ENCODE peak calls at places on chromosome 13, in eight cellular contexts. One of them, this sample, is unnamed.

GRCh38 chr13:33496336-33496735 is 210.8 kb upstream of the STARD13 start:
- DNase-seq in activated B cell treated with CpG ODN at 0.5 μM for 24 hours: no peak
- DNase-seq in A172: no peak
- DNase-seq in renal cortical epithelial cell: no peak
- DNase-seq in hepatocyte: no peak
- DNase-seq in COR-L47: no peak
- DNase-seq in neuronal stem cell: no peak
- DNase-seq in activated CD4-positive, alpha-beta T cell treated with anti-CD3 and anti-CD28 coated beads, Interleukin-2, amount 50 U/mL, for 1 hour: no peak
- DNase-seq in this sample: no peak

GRCh38 chr13:44402902-44403719 is 29.5 kb downstream of the SERP2 start:
- DNase-seq in activated B cell treated with CpG ODN at 0.5 μM for 24 hours: no peak
- DNase-seq in A172: no peak
- DNase-seq in renal cortical epithelial cell: no peak
- DNase-seq in hepatocyte: no peak
- DNase-seq in COR-L47: no peak
- DNase-seq in neuronal stem cell: no peak
- DNase-seq in activated CD4-positive, alpha-beta T cell treated with anti-CD3 and anti-CD28 coated beads, Interleukin-2, amount 50 U/mL, for 1 hour: no peak
- DNase-seq in this sample: peak

GRCh38 chr13:74287672-74288169 is 153.5 kb upstream of the KLF12 start:
- DNase-seq in activated B cell treated with CpG ODN at 0.5 μM for 24 hours: peak
- DNase-seq in A172: peak
- DNase-seq in renal cortical epithelial cell: peak
- DNase-seq in hepatocyte: peak
- DNase-seq in COR-L47: peak
- DNase-seq in neuronal stem cell: peak
- DNase-seq in activated CD4-positive, alpha-beta T cell treated with anti-CD3 and anti-CD28 coated beads, Interleukin-2, amount 50 U/mL, for 1 hour: peak
- DNase-seq in this sample: peak

GRCh38 chr13:41402695-41403511 is 54.4 kb upstream of the RGCC start:
- DNase-seq in activated B cell treated with CpG ODN at 0.5 μM for 24 hours: no peak
- DNase-seq in A172: no peak
- DNase-seq in renal cortical epithelial cell: no peak
- DNase-seq in hepatocyte: no peak
- DNase-seq in COR-L47: no peak
- DNase-seq in neuronal stem cell: no peak
- DNase-seq in activated CD4-positive, alpha-beta T cell treated with anti-CD3 and anti-CD28 coated beads, Interleukin-2, amount 50 U/mL, for 1 hour: no peak
- DNase-seq in this sample: no peak

GRCh38 chr13:81089758-81090157 is 748.8 kb upstream of the SPRY2 start:
- DNase-seq in activated B cell treated with CpG ODN at 0.5 μM for 24 hours: no peak
- DNase-seq in A172: no peak
- DNase-seq in renal cortical epithelial cell: peak
- DNase-seq in hepatocyte: peak
- DNase-seq in COR-L47: no peak
- DNase-seq in neuronal stem cell: no peak
- DNase-seq in activated CD4-positive, alpha-beta T cell treated with anti-CD3 and anti-CD28 coated beads, Interleukin-2, amount 50 U/mL, for 1 hour: no peak
- DNase-seq in this sample: no peak

GRCh38 chr13:53064721-53065120 is 36.1 kb downstream of the OLFM4 start:
- DNase-seq in activated B cell treated with CpG ODN at 0.5 μM for 24 hours: no peak
- DNase-seq in A172: no peak
- DNase-seq in renal cortical epithelial cell: no peak
- DNase-seq in hepatocyte: peak
- DNase-seq in COR-L47: peak
- DNase-seq in neuronal stem cell: no peak
- DNase-seq in activated CD4-positive, alpha-beta T cell treated with anti-CD3 and anti-CD28 coated beads, Interleukin-2, amount 50 U/mL, for 1 hour: no peak
- DNase-seq in this sample: no peak

GRCh38 chr13:95420501-95420900 is 119.2 kb upstream of the ABCC4 start:
- DNase-seq in activated B cell treated with CpG ODN at 0.5 μM for 24 hours: no peak
- DNase-seq in A172: no peak
- DNase-seq in renal cortical epithelial cell: peak
- DNase-seq in hepatocyte: no peak
- DNase-seq in COR-L47: no peak
- DNase-seq in neuronal stem cell: no peak
- DNase-seq in activated CD4-positive, alpha-beta T cell treated with anti-CD3 and anti-CD28 coated beads, Interleukin-2, amount 50 U/mL, for 1 hour: no peak
- DNase-seq in this sample: no peak

GRCh38 chr13:62119739-62120700 is 704.4 kb upstream of the PCDH20 start:
- DNase-seq in activated B cell treated with CpG ODN at 0.5 μM for 24 hours: no peak
- DNase-seq in A172: peak
- DNase-seq in renal cortical epithelial cell: peak
- DNase-seq in hepatocyte: peak
- DNase-seq in COR-L47: no peak
- DNase-seq in neuronal stem cell: no peak
- DNase-seq in activated CD4-positive, alpha-beta T cell treated with anti-CD3 and anti-CD28 coated beads, Interleukin-2, amount 50 U/mL, for 1 hour: no peak
- DNase-seq in this sample: peak

GRCh38 chr13:74062933-74063332 is 71.3 kb downstream of the KLF12 start:
- DNase-seq in activated B cell treated with CpG ODN at 0.5 μM for 24 hours: no peak
- DNase-seq in A172: no peak
- DNase-seq in renal cortical epithelial cell: peak
- DNase-seq in hepatocyte: no peak
- DNase-seq in COR-L47: no peak
- DNase-seq in neuronal stem cell: no peak
- DNase-seq in activated CD4-positive, alpha-beta T cell treated with anti-CD3 and anti-CD28 coated beads, Interleukin-2, amount 50 U/mL, for 1 hour: peak
- DNase-seq in this sample: peak

GRCh38 chr13:75217949-75218348 is 264.0 kb downstream of the TBC1D4 start:
- DNase-seq in activated B cell treated with CpG ODN at 0.5 μM for 24 hours: no peak
- DNase-seq in A172: peak
- DNase-seq in renal cortical epithelial cell: peak
- DNase-seq in hepatocyte: no peak
- DNase-seq in COR-L47: no peak
- DNase-seq in neuronal stem cell: peak
- DNase-seq in activated CD4-positive, alpha-beta T cell treated with anti-CD3 and anti-CD28 coated beads, Interleukin-2, amount 50 U/mL, for 1 hour: no peak
- DNase-seq in this sample: peak

GRCh38 chr13:24135674-24136300 is 24.7 kb upstream of the SPATA13 start:
- DNase-seq in activated B cell treated with CpG ODN at 0.5 μM for 24 hours: no peak
- DNase-seq in A172: peak
- DNase-seq in renal cortical epithelial cell: peak
- DNase-seq in hepatocyte: no peak
- DNase-seq in COR-L47: no peak
- DNase-seq in neuronal stem cell: no peak
- DNase-seq in activated CD4-positive, alpha-beta T cell treated with anti-CD3 and anti-CD28 coated beads, Interleukin-2, amount 50 U/mL, for 1 hour: no peak
- DNase-seq in this sample: no peak

GRCh38 chr13:109344552-109345157 is 441.7 kb downstream of the IRS2 start:
- DNase-seq in activated B cell treated with CpG ODN at 0.5 μM for 24 hours: no peak
- DNase-seq in A172: peak
- DNase-seq in renal cortical epithelial cell: peak
- DNase-seq in hepatocyte: no peak
- DNase-seq in COR-L47: no peak
- DNase-seq in neuronal stem cell: no peak
- DNase-seq in activated CD4-positive, alpha-beta T cell treated with anti-CD3 and anti-CD28 coated beads, Interleukin-2, amount 50 U/mL, for 1 hour: no peak
- DNase-seq in this sample: no peak

GRCh38 chr13:46751811-46752635 is 44.9 kb downstream of the ESD start:
- DNase-seq in activated B cell treated with CpG ODN at 0.5 μM for 24 hours: no peak
- DNase-seq in A172: peak
- DNase-seq in renal cortical epithelial cell: peak
- DNase-seq in hepatocyte: no peak
- DNase-seq in COR-L47: no peak
- DNase-seq in neuronal stem cell: no peak
- DNase-seq in activated CD4-positive, alpha-beta T cell treated with anti-CD3 and anti-CD28 coated beads, Interleukin-2, amount 50 U/mL, for 1 hour: peak
- DNase-seq in this sample: no peak

GRCh38 chr13:36997716-36998427 is 1.3 kb downstream of the ALG5 start:
- DNase-seq in activated B cell treated with CpG ODN at 0.5 μM for 24 hours: no peak
- DNase-seq in A172: no peak
- DNase-seq in renal cortical epithelial cell: no peak
- DNase-seq in hepatocyte: no peak
- DNase-seq in COR-L47: no peak
- DNase-seq in neuronal stem cell: no peak
- DNase-seq in activated CD4-positive, alpha-beta T cell treated with anti-CD3 and anti-CD28 coated beads, Interleukin-2, amount 50 U/mL, for 1 hour: no peak
- DNase-seq in this sample: no peak

GRCh38 chr13:36919206-36919832 is 719 bp downstream of the SMAD9 start:
- DNase-seq in activated B cell treated with CpG ODN at 0.5 μM for 24 hours: no peak
- DNase-seq in A172: peak
- DNase-seq in renal cortical epithelial cell: peak
- DNase-seq in hepatocyte: peak
- DNase-seq in COR-L47: peak
- DNase-seq in neuronal stem cell: peak
- DNase-seq in activated CD4-positive, alpha-beta T cell treated with anti-CD3 and anti-CD28 coated beads, Interleukin-2, amount 50 U/mL, for 1 hour: no peak
- DNase-seq in this sample: peak

GRCh38 chr13:27858046-27858445 is 61.8 kb upstream of the PDX1 start:
- DNase-seq in activated B cell treated with CpG ODN at 0.5 μM for 24 hours: no peak
- DNase-seq in A172: no peak
- DNase-seq in renal cortical epithelial cell: no peak
- DNase-seq in hepatocyte: no peak
- DNase-seq in COR-L47: no peak
- DNase-seq in neuronal stem cell: no peak
- DNase-seq in activated CD4-positive, alpha-beta T cell treated with anti-CD3 and anti-CD28 coated beads, Interleukin-2, amount 50 U/mL, for 1 hour: no peak
- DNase-seq in this sample: no peak

GRCh38 chr13:30126903-30127428 is 180.4 kb downstream of the KATNAL1 start:
- DNase-seq in activated B cell treated with CpG ODN at 0.5 μM for 24 hours: no peak
- DNase-seq in A172: no peak
- DNase-seq in renal cortical epithelial cell: peak
- DNase-seq in hepatocyte: no peak
- DNase-seq in COR-L47: no peak
- DNase-seq in neuronal stem cell: no peak
- DNase-seq in activated CD4-positive, alpha-beta T cell treated with anti-CD3 and anti-CD28 coated beads, Interleukin-2, amount 50 U/mL, for 1 hour: no peak
- DNase-seq in this sample: no peak

GRCh38 chr13:59728896-59729545 is 434.7 kb downstream of the DIAPH3 start:
- DNase-seq in activated B cell treated with CpG ODN at 0.5 μM for 24 hours: no peak
- DNase-seq in A172: no peak
- DNase-seq in renal cortical epithelial cell: peak
- DNase-seq in hepatocyte: no peak
- DNase-seq in COR-L47: no peak
- DNase-seq in neuronal stem cell: no peak
- DNase-seq in activated CD4-positive, alpha-beta T cell treated with anti-CD3 and anti-CD28 coated beads, Interleukin-2, amount 50 U/mL, for 1 hour: no peak
- DNase-seq in this sample: no peak

GRCh38 chr13:51997641-51998330 is 13.5 kb downstream of the ATP7B start:
- DNase-seq in activated B cell treated with CpG ODN at 0.5 μM for 24 hours: no peak
- DNase-seq in A172: peak
- DNase-seq in renal cortical epithelial cell: no peak
- DNase-seq in hepatocyte: peak
- DNase-seq in COR-L47: no peak
- DNase-seq in neuronal stem cell: no peak
- DNase-seq in activated CD4-positive, alpha-beta T cell treated with anti-CD3 and anti-CD28 coated beads, Interleukin-2, amount 50 U/mL, for 1 hour: no peak
- DNase-seq in this sample: no peak

GRCh38 chr13:44523176-44524017 is 52.7 kb downstream of the TSC22D1 start:
- DNase-seq in activated B cell treated with CpG ODN at 0.5 μM for 24 hours: no peak
- DNase-seq in A172: peak
- DNase-seq in renal cortical epithelial cell: peak
- DNase-seq in hepatocyte: peak
- DNase-seq in COR-L47: no peak
- DNase-seq in neuronal stem cell: no peak
- DNase-seq in activated CD4-positive, alpha-beta T cell treated with anti-CD3 and anti-CD28 coated beads, Interleukin-2, amount 50 U/mL, for 1 hour: no peak
- DNase-seq in this sample: no peak

GRCh38 chr13:100392709-100393630 is 195.6 kb downstream of the GGACT start:
- DNase-seq in activated B cell treated with CpG ODN at 0.5 μM for 24 hours: no peak
- DNase-seq in A172: peak
- DNase-seq in renal cortical epithelial cell: peak
- DNase-seq in hepatocyte: peak
- DNase-seq in COR-L47: no peak
- DNase-seq in neuronal stem cell: peak
- DNase-seq in activated CD4-positive, alpha-beta T cell treated with anti-CD3 and anti-CD28 coated beads, Interleukin-2, amount 50 U/mL, for 1 hour: no peak
- DNase-seq in this sample: no peak

GRCh38 chr13:44404261-44405139 is 30.9 kb downstream of the SERP2 start:
- DNase-seq in activated B cell treated with CpG ODN at 0.5 μM for 24 hours: no peak
- DNase-seq in A172: no peak
- DNase-seq in renal cortical epithelial cell: no peak
- DNase-seq in hepatocyte: peak
- DNase-seq in COR-L47: no peak
- DNase-seq in neuronal stem cell: no peak
- DNase-seq in activated CD4-positive, alpha-beta T cell treated with anti-CD3 and anti-CD28 coated beads, Interleukin-2, amount 50 U/mL, for 1 hour: no peak
- DNase-seq in this sample: peak

GRCh38 chr13:26037302-26037701 is 14.5 kb downstream of the SHISA2 start:
- DNase-seq in activated B cell treated with CpG ODN at 0.5 μM for 24 hours: no peak
- DNase-seq in A172: no peak
- DNase-seq in renal cortical epithelial cell: peak
- DNase-seq in hepatocyte: no peak
- DNase-seq in COR-L47: no peak
- DNase-seq in neuronal stem cell: peak
- DNase-seq in activated CD4-positive, alpha-beta T cell treated with anti-CD3 and anti-CD28 coated beads, Interleukin-2, amount 50 U/mL, for 1 hour: no peak
- DNase-seq in this sample: no peak

GRCh38 chr13:19864018-19864338 is 529 bp upstream of the ZMYM5 start:
- DNase-seq in activated B cell treated with CpG ODN at 0.5 μM for 24 hours: no peak
- DNase-seq in A172: peak
- DNase-seq in renal cortical epithelial cell: peak
- DNase-seq in hepatocyte: peak
- DNase-seq in COR-L47: peak
- DNase-seq in neuronal stem cell: peak
- DNase-seq in activated CD4-positive, alpha-beta T cell treated with anti-CD3 and anti-CD28 coated beads, Interleukin-2, amount 50 U/mL, for 1 hour: peak
- DNase-seq in this sample: peak

GRCh38 chr13:101412076-101412475 is 4.2 kb downstream of the NALCN start:
- DNase-seq in activated B cell treated with CpG ODN at 0.5 μM for 24 hours: no peak
- DNase-seq in A172: no peak
- DNase-seq in renal cortical epithelial cell: no peak
- DNase-seq in hepatocyte: no peak
- DNase-seq in COR-L47: no peak
- DNase-seq in neuronal stem cell: no peak
- DNase-seq in activated CD4-positive, alpha-beta T cell treated with anti-CD3 and anti-CD28 coated beads, Interleukin-2, amount 50 U/mL, for 1 hour: no peak
- DNase-seq in this sample: no peak

This sample was measured in retina.